ENCODE peak calls at places on chromosome 13, in ten cellular contexts. S, K, N, T, V, W, J, F, C and A are unnamed samples.

GRCh38 chr13:42497798-42498197 is 76.2 kb upstream of the TNFSF11 start:
- DNase-seq in S (no peak), K (no peak), N (no peak), T (no peak), V (no peak), W (peak; percentile 55), J (no peak), F (no peak), C (peak; percentile 95), A (no peak)

GRCh38 chr13:102280366-102280765 is 121.5 kb downstream of the FGF14 start:
- DNase-seq in S (no peak), K (no peak), N (no peak), T (no peak), V (no peak), W (no peak), J (no peak), F (no peak), C (no peak), A (no peak)

GRCh38 chr13:36089130-36089529 is 42.1 kb downstream of the DCLK1 start:
- DNase-seq in S (no peak), K (no peak), N (no peak), T (no peak), V (no peak), W (no peak), J (no peak), F (no peak), C (no peak), A (no peak)

GRCh38 chr13:71632721-71633120 is 234.3 kb downstream of the DACH1 start:
- DNase-seq in S (no peak), K (no peak), N (no peak), T (no peak), V (no peak), W (no peak), J (no peak), F (no peak), C (no peak), A (no peak)

GRCh38 chr13:36360863-36361262 is 14.7 kb upstream of the SPART start:
- DNase-seq in S (no peak), K (no peak), N (no peak), T (no peak), V (no peak), W (no peak), J (no peak), F (no peak), C (no peak), A (no peak)

GRCh38 chr13:112587359-112587766 is 590 bp downstream of the TUBGCP3 start:
- DNase-seq in S (peak; percentile 71), K (peak; percentile 84), N (peak; percentile 23), T (peak; percentile 53), V (peak; percentile 93), W (peak; percentile 90), J (peak; percentile 96), F (no peak), C (peak; percentile 51), A (no peak)

GRCh38 chr13:97224544-97225324 is 2.6 kb downstream of the MBNL2 start:
- DNase-seq in S (no peak), K (no peak), N (peak; percentile 66), T (no peak), V (no peak), W (no peak), J (no peak), F (no peak), C (peak; percentile 74), A (no peak)

GRCh38 chr13:113205428-113205931 is 3.0 kb downstream of the PCID2 start:
- DNase-seq in S (no peak), K (no peak), N (no peak), T (no peak), V (no peak), W (no peak), J (no peak), F (no peak), C (peak; percentile 22), A (no peak)

GRCh38 chr13:19070398-19070735 is 111.3 kb downstream of the TUBA3C start:
- DNase-seq in S (no peak), K (no peak), N (no peak), T (no peak), V (no peak), W (no peak), J (no peak), F (no peak), C (no peak), A (no peak)

GRCh38 chr13:98129059-98129741 is 13.7 kb upstream of the FARP1 start:
- DNase-seq in S (no peak), K (no peak), N (no peak), T (no peak), V (no peak), W (peak; percentile 34), J (no peak), F (no peak), C (peak; percentile 68), A (no peak)

GRCh38 chr13:48775804-48776203 is 122.1 kb downstream of the CYSLTR2 start:
- DNase-seq in S (no peak), K (no peak), N (no peak), T (peak; percentile 20), V (no peak), W (peak; percentile 95), J (no peak), F (no peak), C (peak; percentile 12), A (no peak)

GRCh38 chr13:89749888-89750287 is 1597.6 kb upstream of the MIR17HG start:
- DNase-seq in S (no peak), K (no peak), N (no peak), T (no peak), V (no peak), W (no peak), J (no peak), F (no peak), C (peak; percentile 80), A (no peak)

GRCh38 chr13:114011226-114011625 is 37.4 kb upstream of the C13orf46 start:
- DNase-seq in S (no peak), K (no peak), N (no peak), T (no peak), V (no peak), W (no peak), J (no peak), F (no peak), C (no peak), A (no peak)

GRCh38 chr13:70747305-70747704 is 639.1 kb upstream of the KLHL1 start:
- DNase-seq in S (no peak), K (no peak), N (no peak), T (no peak), V (no peak), W (no peak), J (no peak), F (no peak), C (no peak), A (no peak)

GRCh38 chr13:36163303-36163702 is 32.1 kb upstream of the DCLK1 start:
- DNase-seq in S (no peak), K (no peak), N (peak; percentile 62), T (no peak), V (no peak), W (no peak), J (no peak), F (no peak), C (no peak), A (no peak)

GRCh38 chr13:98585946-98586345 is 9.0 kb upstream of the STK24 start:
- DNase-seq in S (no peak), K (no peak), N (no peak), T (no peak), V (no peak), W (no peak), J (no peak), F (peak; percentile 49), C (no peak), A (no peak)

GRCh38 chr13:80965097-80965496 is 624.2 kb upstream of the SPRY2 start:
- DNase-seq in S (no peak), K (no peak), N (no peak), T (no peak), V (no peak), W (no peak), J (no peak), F (no peak), C (no peak), A (no peak)

GRCh38 chr13:110116072-110116487 is 190.9 kb downstream of the COL4A1 start:
- DNase-seq in S (peak; percentile 45), K (peak; percentile 87), N (no peak), T (no peak), V (peak; percentile 89), W (peak; percentile 82), J (no peak), F (no peak), C (peak; percentile 42), A (no peak)

GRCh38 chr13:27379694-27380596 is 44.5 kb upstream of the GTF3A start:
- DNase-seq in S (peak; percentile 38), K (peak; percentile 83), N (peak; percentile 97), T (no peak), V (no peak), W (peak; percentile 23), J (no peak), F (no peak), C (peak; percentile 29), A (no peak)

GRCh38 chr13:32825481-32825880 is 190.7 kb upstream of the KL start:
- DNase-seq in S (no peak), K (no peak), N (no peak), T (no peak), V (no peak), W (no peak), J (no peak), F (no peak), C (no peak), A (no peak)

GRCh38 chr13:51420681-51421476 is 32.0 kb downstream of the INTS6 start:
- DNase-seq in S (no peak), K (no peak), N (no peak), T (no peak), V (no peak), W (no peak), J (no peak), F (no peak), C (no peak), A (no peak)

GRCh38 chr13:78410164-78410563 is 193.2 kb downstream of the POU4F1 start:
- DNase-seq in S (no peak), K (no peak), N (no peak), T (no peak), V (no peak), W (no peak), J (no peak), F (no peak), C (no peak), A (no peak)